ENCODE peak calls at places on chromosomes 4 and X, in eight cellular contexts. Z is neural progenitor cell; Y is ovary; V is tibial artery; G is CD8-positive, alpha-beta memory T cell; I is Peyer's patch; Q is left ventricle myocardium inferior; C is NT2/D1. K is an unnamed sample.

GRCh38 chrX:26889574-26889973 is 573.6 kb downstream of the PPP4R3C start:
- DNase-seq in V (no peak), Z (no peak), C (no peak), Y (no peak), G (no peak), Q (no peak), I (no peak), K (no peak)

GRCh38 chrX:150842198-150842553 is 56.3 kb downstream of the CD99L2 start:
- DNase-seq in Q (no peak), C (no peak), Z (no peak), V (no peak), Y (no peak), I (no peak), G (no peak), K (no peak)

GRCh38 chrX:73581002-73581628 is 18.1 kb downstream of the CHIC1 start:
- DNase-seq in I (no peak), V (no peak), Z (no peak), G (no peak), Q (no peak), Y (no peak), C (no peak), K (no peak)

GRCh38 chr4:154958621-154959358 is 177.7 kb downstream of the RBM46 start:
- DNase-seq in I (no peak), Y (peak; percentile 62), C (no peak), G (no peak), Z (no peak), Q (peak; percentile 69), V (peak; percentile 43), K (no peak)

GRCh38 chrX:16222123-16222522 is 54.8 kb downstream of the MAGEB17 start:
- DNase-seq in Q (no peak), I (no peak), G (no peak), C (no peak), Y (no peak), V (no peak), Z (no peak), K (no peak)

GRCh38 chr4:55051532-55051931 is 73.9 kb downstream of the KDR start:
- DNase-seq in I (no peak), Q (no peak), Y (no peak), Z (no peak), V (no peak), G (no peak), C (no peak), K (no peak)

GRCh38 chrX:106952988-106953387 is 32.8 kb downstream of the CLDN2 start:
- DNase-seq in Q (no peak), C (no peak), I (no peak), Z (no peak), G (no peak), V (no peak), Y (no peak), K (no peak)

GRCh38 chr4:138659640-138660325 is 355.8 kb upstream of the NOCT start:
- DNase-seq in Q (no peak), I (no peak), Z (peak; percentile 56), Y (no peak), C (peak; percentile 66), V (no peak), G (no peak), K (no peak)

GRCh38 chr4:3780347-3781171 is 14.4 kb downstream of the ADRA2C start:
- DNase-seq in G (no peak), Z (no peak), Q (no peak), Y (no peak), I (no peak), V (no peak), C (no peak), K (no peak)

GRCh38 chrX:49976682-49977197 is 54.3 kb downstream of the CLCN5 start:
- DNase-seq in C (no peak), Q (no peak), I (no peak), Y (no peak), G (no peak), V (no peak), Z (no peak), K (no peak)

GRCh38 chrX:17591741-17592110 is 145.6 kb upstream of the SCML1 start:
- DNase-seq in Z (no peak), Q (no peak), V (peak; percentile 22), Y (no peak), G (no peak), I (no peak), C (no peak), K (no peak)
- H3K27me3 ChIP-seq in Z (no peaks in the 10 kb centered on the region), Q (no peaks in the 10 kb centered on the region), V (no peaks in the 10 kb centered on the region), Y (no peaks in the 10 kb centered on the region), G (no peaks in the 10 kb centered on the region), I (no peaks in the 10 kb centered on the region), C (no peaks in the 10 kb centered on the region), K (no peaks in the 10 kb centered on the region)

DNA sequence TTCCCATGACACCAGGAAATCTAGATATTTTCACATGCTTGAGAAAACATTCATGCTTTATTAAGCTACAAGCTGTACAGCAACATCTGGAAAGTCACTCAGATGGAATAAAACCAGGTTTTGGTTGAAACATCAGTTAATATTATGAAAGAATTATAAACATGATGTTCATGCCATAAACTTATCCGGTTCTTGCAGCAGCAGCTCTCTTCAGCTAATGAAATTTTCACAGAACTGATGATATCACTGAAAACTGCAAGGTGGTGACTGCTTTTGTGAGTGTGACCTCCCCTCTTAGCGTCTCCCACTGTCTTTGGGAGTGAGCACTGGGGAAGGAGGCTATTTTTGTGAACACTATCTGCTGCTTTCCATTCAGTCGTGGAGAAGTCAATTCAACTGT is 56.9 kb downstream of the ARHGAP10 start:
- DNase-seq in Y (no peak), G (no peak), Z (no peak), Q (no peak), I (no peak), V (no peak), C (no peak), K (no peak)
- H3K4me1 ChIP-seq in Y (peaks cover 24% of the 10 kb centered on the region), G (peaks cover 11% of the 10 kb centered on the region), Z (peaks cover 35% of the 10 kb centered on the region), Q (peaks cover 82% of the 10 kb centered on the region), I (peaks cover 5% of the 10 kb centered on the region), V (peaks cover 25% of the 10 kb centered on the region), C (no peaks in the 10 kb centered on the region), K (peaks cover 42% of the 10 kb centered on the region)

GRCh38 chr4:13531609-13531998 is 12.7 kb downstream of the NKX3-2 start:
- DNase-seq in C (no peak), Y (no peak), Q (no peak), V (no peak), Z (no peak), I (no peak), G (no peak), K (no peak)
- H3K27me3 ChIP-seq in C (no peaks in the 10 kb centered on the region), Y (peaks cover 4% of the 10 kb centered on the region), Q (peaks cover 100% of the 10 kb centered on the region), V (peaks cover 6% of the 10 kb centered on the region), Z (peaks cover 100% of the 10 kb centered on the region), I (peaks cover 40% of the 10 kb centered on the region), G (peaks cover 92% of the 10 kb centered on the region), K (peaks cover 33% of the 10 kb centered on the region)

DNA sequence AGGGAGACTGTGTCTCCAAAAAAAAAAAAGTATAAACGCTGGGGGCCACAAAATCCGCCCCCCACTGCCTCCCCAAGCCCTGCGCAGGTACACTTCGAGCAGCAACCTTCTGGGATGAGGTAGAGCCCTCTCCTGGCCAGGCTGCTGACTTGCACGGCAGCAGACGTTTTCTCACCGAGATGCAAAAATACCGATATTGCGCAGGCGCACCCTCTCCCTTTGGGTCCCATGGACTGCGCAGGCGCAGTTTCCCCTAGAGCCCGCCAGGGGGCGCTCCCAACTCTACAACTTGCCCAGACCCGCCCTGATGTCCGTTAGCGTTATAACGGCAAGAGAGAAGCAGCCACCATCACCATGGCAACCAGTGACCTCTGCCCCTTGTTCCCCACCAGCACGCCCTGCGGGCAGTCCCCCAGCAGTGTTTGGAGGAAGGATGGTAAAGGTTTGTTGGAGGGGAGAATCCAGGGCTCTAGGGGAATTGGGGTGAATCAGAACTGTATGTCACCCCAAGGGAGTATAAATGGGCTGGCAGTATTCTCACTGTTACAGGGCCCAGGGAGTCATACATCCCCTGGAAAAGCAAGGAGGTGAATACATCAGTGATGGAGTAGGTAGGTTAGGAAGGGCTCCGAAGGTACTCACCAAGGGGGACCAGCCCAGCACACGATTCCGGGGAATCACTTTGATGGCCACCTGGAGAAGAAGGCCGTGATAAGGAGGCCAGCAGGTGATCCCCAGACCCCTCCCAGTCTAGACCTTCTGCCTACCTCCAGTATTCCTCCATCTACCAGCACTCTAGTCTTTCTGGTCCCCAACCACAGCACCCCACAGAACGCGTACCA is 1.5 kb downstream of the PIM2 start:
- DNase-seq in C (no peak), I (peak; percentile 91), Y (peak; percentile 87), Z (peak; percentile 95), V (peak; percentile 90), Q (peak; percentile 86), G (peak; percentile 83), K (peak; percentile 91)
- H3K4me1 ChIP-seq in C (peaks cover 7% of the 10 kb centered on the region), I (no peaks in the 10 kb centered on the region), Y (no peaks in the 10 kb centered on the region), Z (peaks cover 5% of the 10 kb centered on the region), V (peaks cover 4% of the 10 kb centered on the region), Q (peaks cover 28% of the 10 kb centered on the region), G (peaks cover 63% of the 10 kb centered on the region), K (peaks cover 3% of the 10 kb centered on the region)

K was measured in lung.